ENCODE peak calls at places on chromosomes 4 and X, in seven cellular contexts. One of them, this sample, is unnamed.

GRCh38 chrX:51853251-51853650 is 40.2 kb upstream of the MAGED1 start:
- DNase-seq in GM23338: peak
- DNase-seq in epithelial cell of esophagus: no peak
- DNase-seq in cardiac muscle cell: no peak
- DNase-seq in CD4-positive, alpha-beta memory T cell: no peak
- DNase-seq in IMR-90: no peak
- DNase-seq in OCI-LY7: no peak
- DNase-seq in this sample: no peak

GRCh38 chr4:74426101-74426500 is 18.8 kb upstream of the AREG start:
- DNase-seq in GM23338: no peak
- DNase-seq in epithelial cell of esophagus: peak
- DNase-seq in cardiac muscle cell: peak
- DNase-seq in CD4-positive, alpha-beta memory T cell: no peak
- DNase-seq in IMR-90: peak
- DNase-seq in OCI-LY7: no peak
- DNase-seq in this sample: peak

GRCh38 chr4:144174401-144175067 is 34.0 kb upstream of the GYPA start:
- DNase-seq in GM23338: peak
- DNase-seq in epithelial cell of esophagus: peak
- DNase-seq in cardiac muscle cell: peak
- DNase-seq in CD4-positive, alpha-beta memory T cell: peak
- DNase-seq in IMR-90: peak
- DNase-seq in OCI-LY7: peak
- DNase-seq in this sample: peak

GRCh38 chrX:108309144-108309543 is 129.1 kb downstream of the COL4A6 start:
- DNase-seq in GM23338: no peak
- DNase-seq in epithelial cell of esophagus: peak
- DNase-seq in cardiac muscle cell: peak
- DNase-seq in CD4-positive, alpha-beta memory T cell: no peak
- DNase-seq in IMR-90: peak
- DNase-seq in OCI-LY7: no peak
- DNase-seq in this sample: peak

GRCh38 chrX:13013353-13014110 is 30.9 kb downstream of the FAM9C start:
- DNase-seq in GM23338: no peak
- DNase-seq in epithelial cell of esophagus: peak
- DNase-seq in cardiac muscle cell: peak
- DNase-seq in CD4-positive, alpha-beta memory T cell: peak
- DNase-seq in IMR-90: no peak
- DNase-seq in OCI-LY7: peak
- DNase-seq in this sample: no peak

GRCh38 chrX:12779534-12779933 is 11.7 kb upstream of the PRPS2 start:
- DNase-seq in GM23338: no peak
- DNase-seq in epithelial cell of esophagus: no peak
- DNase-seq in cardiac muscle cell: peak
- DNase-seq in CD4-positive, alpha-beta memory T cell: no peak
- DNase-seq in IMR-90: no peak
- DNase-seq in OCI-LY7: no peak
- DNase-seq in this sample: no peak

GRCh38 chr4:31518796-31519250 is 798.7 kb downstream of the PCDH7 start:
- DNase-seq in GM23338: no peak
- DNase-seq in epithelial cell of esophagus: peak
- DNase-seq in cardiac muscle cell: no peak
- DNase-seq in CD4-positive, alpha-beta memory T cell: no peak
- DNase-seq in IMR-90: peak
- DNase-seq in OCI-LY7: no peak
- DNase-seq in this sample: peak

GRCh38 chrX:118513120-118513899 is 17.7 kb downstream of the DOCK11 start:
- DNase-seq in GM23338: no peak
- DNase-seq in epithelial cell of esophagus: no peak
- DNase-seq in cardiac muscle cell: peak
- DNase-seq in CD4-positive, alpha-beta memory T cell: no peak
- DNase-seq in IMR-90: no peak
- DNase-seq in OCI-LY7: no peak
- DNase-seq in this sample: no peak

GRCh38 chr4:99998062-99998880 is 48.2 kb upstream of the H2AZ1 start:
- DNase-seq in GM23338: peak
- DNase-seq in epithelial cell of esophagus: peak
- DNase-seq in cardiac muscle cell: peak
- DNase-seq in CD4-positive, alpha-beta memory T cell: no peak
- DNase-seq in IMR-90: peak
- DNase-seq in OCI-LY7: peak
- DNase-seq in this sample: peak

GRCh38 chr4:1058198-1058996 is 47.0 kb downstream of the FGFRL1 start:
- DNase-seq in GM23338: no peak
- DNase-seq in epithelial cell of esophagus: peak
- DNase-seq in cardiac muscle cell: no peak
- DNase-seq in CD4-positive, alpha-beta memory T cell: no peak
- DNase-seq in IMR-90: no peak
- DNase-seq in OCI-LY7: no peak
- DNase-seq in this sample: peak

GRCh38 chrX:70168238-70169188 is 8.8 kb upstream of the DGAT2L6 start:
- DNase-seq in GM23338: peak
- DNase-seq in epithelial cell of esophagus: peak
- DNase-seq in cardiac muscle cell: peak
- DNase-seq in CD4-positive, alpha-beta memory T cell: no peak
- DNase-seq in IMR-90: peak
- DNase-seq in OCI-LY7: peak
- DNase-seq in this sample: peak

GRCh38 chr4:133149932-133150642 is 993 bp downstream of the PCDH10 start:
- DNase-seq in GM23338: peak
- DNase-seq in epithelial cell of esophagus: no peak
- DNase-seq in cardiac muscle cell: peak
- DNase-seq in CD4-positive, alpha-beta memory T cell: no peak
- DNase-seq in IMR-90: no peak
- DNase-seq in OCI-LY7: no peak
- DNase-seq in this sample: no peak

GRCh38 chrX:1108451-1109445 is 103.7 kb downstream of the CRLF2 start:
- DNase-seq in GM23338: peak
- DNase-seq in epithelial cell of esophagus: no peak
- DNase-seq in cardiac muscle cell: no peak
- DNase-seq in CD4-positive, alpha-beta memory T cell: no peak
- DNase-seq in IMR-90: no peak
- DNase-seq in OCI-LY7: no peak
- DNase-seq in this sample: no peak

GRCh38 chr4:150257338-150257737 is 179.1 kb downstream of the DCLK2 start:
- DNase-seq in GM23338: no peak
- DNase-seq in epithelial cell of esophagus: no peak
- DNase-seq in cardiac muscle cell: no peak
- DNase-seq in CD4-positive, alpha-beta memory T cell: no peak
- DNase-seq in IMR-90: no peak
- DNase-seq in OCI-LY7: no peak
- DNase-seq in this sample: no peak

GRCh38 chrX:150587585-150588503 is 19.4 kb downstream of the MTM1 start:
- DNase-seq in GM23338: no peak
- DNase-seq in epithelial cell of esophagus: peak
- DNase-seq in cardiac muscle cell: peak
- DNase-seq in CD4-positive, alpha-beta memory T cell: peak
- DNase-seq in IMR-90: no peak
- DNase-seq in OCI-LY7: peak
- DNase-seq in this sample: no peak

GRCh38 chr4:43394976-43395375 is 502.5 kb downstream of the GRXCR1 start:
- DNase-seq in GM23338: no peak
- DNase-seq in epithelial cell of esophagus: peak
- DNase-seq in cardiac muscle cell: peak
- DNase-seq in CD4-positive, alpha-beta memory T cell: no peak
- DNase-seq in IMR-90: peak
- DNase-seq in OCI-LY7: no peak
- DNase-seq in this sample: peak

GRCh38 chrX:10983526-10983925 is 127.6 kb upstream of the HCCS start:
- DNase-seq in GM23338: no peak
- DNase-seq in epithelial cell of esophagus: no peak
- DNase-seq in cardiac muscle cell: no peak
- DNase-seq in CD4-positive, alpha-beta memory T cell: no peak
- DNase-seq in IMR-90: no peak
- DNase-seq in OCI-LY7: no peak
- DNase-seq in this sample: no peak

GRCh38 chr4:26204249-26204825 is 116.5 kb upstream of the RBPJ start:
- DNase-seq in GM23338: no peak
- DNase-seq in epithelial cell of esophagus: no peak
- DNase-seq in cardiac muscle cell: no peak
- DNase-seq in CD4-positive, alpha-beta memory T cell: peak
- DNase-seq in IMR-90: no peak
- DNase-seq in OCI-LY7: no peak
- DNase-seq in this sample: no peak

GRCh38 chr4:4752576-4753401 is 106.7 kb upstream of the MSX1 start:
- DNase-seq in GM23338: no peak
- DNase-seq in epithelial cell of esophagus: no peak
- DNase-seq in cardiac muscle cell: no peak
- DNase-seq in CD4-positive, alpha-beta memory T cell: no peak
- DNase-seq in IMR-90: no peak
- DNase-seq in OCI-LY7: no peak
- DNase-seq in this sample: no peak

GRCh38 chr4:114273246-114273645 is 293.8 kb upstream of the ARSJ start:
- DNase-seq in GM23338: no peak
- DNase-seq in epithelial cell of esophagus: no peak
- DNase-seq in cardiac muscle cell: no peak
- DNase-seq in CD4-positive, alpha-beta memory T cell: no peak
- DNase-seq in IMR-90: no peak
- DNase-seq in OCI-LY7: no peak
- DNase-seq in this sample: no peak

GRCh38 chrX:124268099-124268498 is 64.4 kb upstream of the TEX13D start:
- DNase-seq in GM23338: no peak
- DNase-seq in epithelial cell of esophagus: no peak
- DNase-seq in cardiac muscle cell: no peak
- DNase-seq in CD4-positive, alpha-beta memory T cell: no peak
- DNase-seq in IMR-90: no peak
- DNase-seq in OCI-LY7: no peak
- DNase-seq in this sample: no peak

GRCh38 chrX:105331244-105331643 is 110.8 kb upstream of the TEX13A start:
- DNase-seq in GM23338: no peak
- DNase-seq in epithelial cell of esophagus: peak
- DNase-seq in cardiac muscle cell: peak
- DNase-seq in CD4-positive, alpha-beta memory T cell: no peak
- DNase-seq in IMR-90: peak
- DNase-seq in OCI-LY7: no peak
- DNase-seq in this sample: peak

GRCh38 chr4:83890816-83891215 is 354.9 kb downstream of the GPAT3 start:
- DNase-seq in GM23338: no peak
- DNase-seq in epithelial cell of esophagus: peak
- DNase-seq in cardiac muscle cell: no peak
- DNase-seq in CD4-positive, alpha-beta memory T cell: no peak
- DNase-seq in IMR-90: no peak
- DNase-seq in OCI-LY7: no peak
- DNase-seq in this sample: peak

GRCh38 chrX:123846598-123847038 is 13.2 kb upstream of the XIAP start:
- DNase-seq in GM23338: no peak
- DNase-seq in epithelial cell of esophagus: peak
- DNase-seq in cardiac muscle cell: peak
- DNase-seq in CD4-positive, alpha-beta memory T cell: no peak
- DNase-seq in IMR-90: peak
- DNase-seq in OCI-LY7: no peak
- DNase-seq in this sample: peak

GRCh38 chrX:109732780-109733657 is at the start of gene ACSL4:
- DNase-seq in GM23338: peak
- DNase-seq in epithelial cell of esophagus: peak
- DNase-seq in cardiac muscle cell: peak
- DNase-seq in CD4-positive, alpha-beta memory T cell: peak
- DNase-seq in IMR-90: peak
- DNase-seq in OCI-LY7: peak
- DNase-seq in this sample: peak

GRCh38 chrX:109732319-109732779 is 708 bp downstream of the ACSL4 start:
- DNase-seq in GM23338: peak
- DNase-seq in epithelial cell of esophagus: peak
- DNase-seq in cardiac muscle cell: peak
- DNase-seq in CD4-positive, alpha-beta memory T cell: peak
- DNase-seq in IMR-90: peak
- DNase-seq in OCI-LY7: peak
- DNase-seq in this sample: peak

GRCh38 chrX:109739625-109740024 is 6.6 kb upstream of the ACSL4 start:
- DNase-seq in GM23338: no peak
- DNase-seq in epithelial cell of esophagus: no peak
- DNase-seq in cardiac muscle cell: no peak
- DNase-seq in CD4-positive, alpha-beta memory T cell: no peak
- DNase-seq in IMR-90: no peak
- DNase-seq in OCI-LY7: no peak
- DNase-seq in this sample: no peak

GRCh38 chrX:109735241-109735744 is 2.2 kb upstream of the ACSL4 start:
- DNase-seq in GM23338: no peak
- DNase-seq in epithelial cell of esophagus: no peak
- DNase-seq in cardiac muscle cell: no peak
- DNase-seq in CD4-positive, alpha-beta memory T cell: no peak
- DNase-seq in IMR-90: no peak
- DNase-seq in OCI-LY7: no peak
- DNase-seq in this sample: no peak

GRCh38 chrX:109733658-109734022 is 583 bp upstream of the ACSL4 start:
- DNase-seq in GM23338: no peak
- DNase-seq in epithelial cell of esophagus: no peak
- DNase-seq in cardiac muscle cell: peak
- DNase-seq in CD4-positive, alpha-beta memory T cell: no peak
- DNase-seq in IMR-90: no peak
- DNase-seq in OCI-LY7: no peak
- DNase-seq in this sample: no peak
- H3K4me3 ChIP-seq in GM23338: peak
- H3K4me3 ChIP-seq in epithelial cell of esophagus: peak
- H3K4me3 ChIP-seq in cardiac muscle cell: peak
- H3K4me3 ChIP-seq in CD4-positive, alpha-beta memory T cell: peak
- H3K4me3 ChIP-seq in IMR-90: peak
- H3K4me3 ChIP-seq in OCI-LY7: peak
- H3K4me3 ChIP-seq in this sample: peak

DNA sequence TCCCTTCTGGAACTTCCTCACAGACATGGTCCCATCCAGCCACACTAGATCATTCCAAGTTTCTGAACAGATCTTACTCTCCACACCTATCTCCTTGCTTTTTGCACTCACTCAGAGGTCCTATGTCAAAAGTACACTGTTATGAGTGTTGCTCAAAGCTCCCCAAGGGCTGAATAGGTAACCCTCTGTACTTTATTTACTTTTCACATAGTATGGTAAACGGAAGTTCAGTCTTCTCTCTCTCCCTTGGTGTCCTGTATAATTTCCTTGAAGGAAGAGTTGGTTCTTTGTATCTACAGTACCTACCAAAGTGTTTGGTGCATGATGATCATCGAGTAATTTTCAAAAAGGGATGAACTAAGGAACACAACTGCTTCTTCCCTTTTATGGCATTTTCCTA is 74.4 kb downstream of the ARHGEF38 start:
- DNase-seq in GM23338: no peak
- DNase-seq in epithelial cell of esophagus: no peak
- DNase-seq in cardiac muscle cell: no peak
- DNase-seq in CD4-positive, alpha-beta memory T cell: no peak
- DNase-seq in IMR-90: no peak
- DNase-seq in OCI-LY7: no peak
- DNase-seq in this sample: no peak
- H3K4me3 ChIP-seq in GM23338: no peak
- H3K4me3 ChIP-seq in epithelial cell of esophagus: no peak
- H3K4me3 ChIP-seq in cardiac muscle cell: no peak
- H3K4me3 ChIP-seq in CD4-positive, alpha-beta memory T cell: no peak
- H3K4me3 ChIP-seq in IMR-90: no peak
- H3K4me3 ChIP-seq in OCI-LY7: no peak
- H3K4me3 ChIP-seq in this sample: no peak

GRCh38 chr4:68570122-68570507 is 6.0 kb downstream of the UGT2B17 start:
- DNase-seq in GM23338: no peak
- DNase-seq in epithelial cell of esophagus: no peak
- DNase-seq in cardiac muscle cell: no peak
- DNase-seq in CD4-positive, alpha-beta memory T cell: no peak
- DNase-seq in IMR-90: no peak
- DNase-seq in OCI-LY7: no peak
- DNase-seq in this sample: no peak
- H3K4me3 ChIP-seq in GM23338: no peak
- H3K4me3 ChIP-seq in epithelial cell of esophagus: no peak
- H3K4me3 ChIP-seq in cardiac muscle cell: no peak
- H3K4me3 ChIP-seq in CD4-positive, alpha-beta memory T cell: no peak
- H3K4me3 ChIP-seq in IMR-90: no peak
- H3K4me3 ChIP-seq in OCI-LY7: no peak
- H3K4me3 ChIP-seq in this sample: no peak

GRCh38 chrX:119682019-119682989 is 10.7 kb downstream of the SEPTIN6 start:
- DNase-seq in GM23338: no peak
- DNase-seq in epithelial cell of esophagus: no peak
- DNase-seq in cardiac muscle cell: no peak
- DNase-seq in CD4-positive, alpha-beta memory T cell: peak
- DNase-seq in IMR-90: no peak
- DNase-seq in OCI-LY7: peak
- DNase-seq in this sample: no peak
- H3K4me3 ChIP-seq in GM23338: no peak
- H3K4me3 ChIP-seq in epithelial cell of esophagus: no peak
- H3K4me3 ChIP-seq in cardiac muscle cell: no peak
- H3K4me3 ChIP-seq in CD4-positive, alpha-beta memory T cell: peak
- H3K4me3 ChIP-seq in IMR-90: no peak
- H3K4me3 ChIP-seq in OCI-LY7: peak
- H3K4me3 ChIP-seq in this sample: no peak

This sample was measured in bronchial epithelial cell.